ENCODE peak calls at places on chromosomes 6 and 20, in eight cellular contexts. H is astrocyte of the cerebellum; Y is RWPE1; E is cardiac muscle cell; Q is Peyer's patch; C is left ventricle myocardium inferior; Z is CD8-positive, alpha-beta T cell; L is foreskin fibroblast. B is an unnamed sample.

GRCh38 chr6:116611020-116611419 is 5.3 kb upstream of the RSPH4A start:
- DNase-seq in Q (no peak), C (no peak), Y (no peak), H (no peak), E (no peak), L (no peak), Z (no peak), B (no peak)

GRCh38 chr6:159762681-159763293 is 942 bp downstream of the ACAT2 start:
- DNase-seq in L (no peak), C (peak), Y (peak), Z (peak), E (no peak), Q (peak), H (no peak), B (no peak)

GRCh38 chr20:19992996-19993908 is 23.9 kb upstream of the NAA20 start:
- DNase-seq in L (peak), E (peak), H (peak), C (no peak), Z (no peak), Q (no peak), Y (peak), B (no peak)

GRCh38 chr6:82567621-82568020 is 204.0 kb downstream of the TPBG start:
- DNase-seq in Z (no peak), Y (no peak), L (no peak), C (no peak), E (no peak), Q (no peak), H (no peak), B (no peak)

GRCh38 chr6:39553029-39553428 is 172.2 kb downstream of the KIF6 start:
- DNase-seq in E (no peak), H (no peak), Y (no peak), Z (no peak), C (no peak), L (no peak), Q (no peak), B (no peak)

GRCh38 chr6:136471372-136471771 is 78.8 kb downstream of the MAP7 start:
- DNase-seq in H (no peak), Q (no peak), Y (no peak), Z (no peak), C (no peak), L (no peak), E (peak), B (no peak)

GRCh38 chr20:54042021-54042420 is 28.4 kb downstream of the BCAS1 start:
- DNase-seq in C (no peak), E (no peak), H (no peak), Z (no peak), Q (no peak), Y (no peak), L (no peak), B (no peak)

GRCh38 chr6:142853244-142854180 is 91.5 kb downstream of the HIVEP2 start:
- DNase-seq in Y (no peak), C (no peak), L (no peak), Q (no peak), E (no peak), Z (no peak), H (no peak), B (no peak)

GRCh38 chr6:7532232-7532631 is 9.2 kb upstream of the DSP start:
- DNase-seq in Q (no peak), Y (peak), Z (no peak), C (no peak), L (no peak), H (no peak), E (no peak), B (no peak)

GRCh38 chr20:63487781-63488241 is 11.1 kb downstream of the EEF1A2 start:
- DNase-seq in E (no peak), L (no peak), Q (no peak), H (no peak), Z (no peak), Y (no peak), C (no peak), B (no peak)

GRCh38 chr6:134223761-134224445 is 94.0 kb downstream of the SGK1 start:
- DNase-seq in Q (no peak), C (no peak), E (peak), L (peak), Y (no peak), Z (no peak), H (no peak), B (no peak)

GRCh38 chr6:7216941-7217621 is 95.9 kb downstream of the SSR1 start:
- DNase-seq in Z (no peak), Q (no peak), H (no peak), Y (peak), C (peak), E (no peak), L (no peak), B (no peak)

GRCh38 chr20:37542281-37542680 is 14.6 kb upstream of the BLCAP start:
- DNase-seq in E (no peak), Z (no peak), L (peak), H (no peak), C (no peak), Y (no peak), Q (no peak), B (no peak)

GRCh38 chr6:6471276-6471675 is 117.2 kb upstream of the LY86 start:
- DNase-seq in C (no peak), L (no peak), Y (no peak), Z (no peak), Q (no peak), H (no peak), E (no peak), B (no peak)

GRCh38 chr6:27297857-27298730 is 14.0 kb downstream of the POM121L2 start:
- DNase-seq in Q (no peak), E (peak), L (no peak), H (no peak), Z (no peak), Y (no peak), C (no peak), B (no peak)

GRCh38 chr6:80832337-80832736 is 725.9 kb downstream of the BCKDHB start:
- DNase-seq in L (no peak), Z (no peak), Q (no peak), C (no peak), E (no peak), H (no peak), Y (no peak), B (no peak)

GRCh38 chr20:51811040-51811351 is 8.7 kb upstream of the SALL4 start:
- DNase-seq in H (no peak), E (peak), Z (no peak), Q (no peak), L (peak), Y (peak), C (no peak), B (no peak)

GRCh38 chr6:121520337-121521163 is 85.1 kb downstream of the GJA1 start:
- DNase-seq in Q (no peak), E (peak), H (peak), Y (no peak), C (no peak), L (peak), Z (no peak), B (no peak)

GRCh38 chr20:60050193-60050960 is 92.2 kb downstream of the CDH26 start:
- DNase-seq in Z (no peak), L (no peak), Y (peak), H (no peak), C (no peak), E (no peak), Q (no peak), B (no peak)

GRCh38 chr6:6841571-6841970 is 253.1 kb downstream of the LY86 start:
- DNase-seq in L (no peak), E (no peak), Z (no peak), H (no peak), C (no peak), Y (no peak), Q (no peak), B (no peak)

GRCh38 chr20:14925286-14925685 is 587.9 kb upstream of the FLRT3 start:
- DNase-seq in Y (peak), E (no peak), C (no peak), Z (no peak), Q (no peak), H (peak), L (peak), B (no peak)

GRCh38 chr6:13831623-13832022 is 17.3 kb upstream of the MCUR1 start:
- DNase-seq in Y (no peak), Q (no peak), E (no peak), Z (no peak), L (no peak), C (no peak), H (no peak), B (no peak)

GRCh38 chr6:45445749-45446454 is 68.2 kb upstream of the SUPT3H start:
- DNase-seq in C (peak), H (peak), L (peak), Z (peak), E (peak), Y (peak), Q (peak), B (no peak)

GRCh38 chr6:144673807-144674206 is 388.7 kb downstream of the UTRN start:
- DNase-seq in Y (no peak), Z (no peak), H (no peak), Q (no peak), E (no peak), L (no peak), C (no peak), B (no peak)

GRCh38 chr20:22449115-22449973 is 135.0 kb downstream of the FOXA2 start:
- DNase-seq in Z (no peak), H (no peak), L (no peak), E (no peak), C (no peak), Q (no peak), Y (no peak), B (no peak)

GRCh38 chr6:38489951-38490350 is 149.8 kb downstream of the BTBD9 start:
- DNase-seq in Y (no peak), C (no peak), L (peak), E (peak), Q (no peak), Z (no peak), H (peak), B (no peak)

GRCh38 chr6:23522751-23523527 is 603.1 kb upstream of the NRSN1 start:
- DNase-seq in Z (no peak), E (no peak), Q (no peak), C (no peak), Y (no peak), H (no peak), L (no peak), B (no peak)

GRCh38 chr6:150235218-150235617 is 92.4 kb downstream of the PPP1R14C start:
- DNase-seq in H (no peak), Z (no peak), C (no peak), E (no peak), Y (no peak), Q (no peak), L (no peak), B (no peak)

GRCh38 chr20:54608978-54609377 is 133.6 kb downstream of the DOK5 start:
- DNase-seq in C (no peak), L (no peak), H (no peak), Y (no peak), E (no peak), Z (no peak), Q (no peak), B (no peak)

GRCh38 chr6:100484474-100484873 is 19.8 kb upstream of the SIM1 start:
- DNase-seq in C (no peak), L (no peak), E (no peak), H (no peak), Y (no peak), Z (no peak), Q (no peak), B (no peak)

GRCh38 chr20:50376888-50377459 is 133.2 kb upstream of the PTPN1 start:
- DNase-seq in L (no peak), E (no peak), Q (no peak), H (no peak), Y (peak), Z (no peak), C (no peak), B (no peak)

GRCh38 chr20:38825901-38826625 is 20.6 kb downstream of the PPP1R16B start:
- DNase-seq in C (no peak), E (peak), Y (peak), Z (no peak), Q (no peak), H (peak), L (peak), B (no peak)

GRCh38 chr6:109465772-109466171 is 10.2 kb upstream of the MICAL1 start:
- DNase-seq in Q (no peak), L (no peak), E (no peak), C (no peak), Z (no peak), H (no peak), Y (no peak), B (no peak)

GRCh38 chr6:77466055-77467028 is 3.1 kb upstream of the HTR1B start:
- DNase-seq in C (peak), H (peak), E (peak), L (peak), Z (no peak), Y (peak), Q (no peak), B (no peak)

GRCh38 chr6:71262914-71263313 is 25.7 kb upstream of the OGFRL1 start:
- DNase-seq in L (no peak), Q (no peak), Y (no peak), E (no peak), Z (no peak), C (no peak), H (no peak), B (no peak)

GRCh38 chr6:128711149-128711548 is 171.8 kb upstream of the LAMA2 start:
- DNase-seq in Z (no peak), H (no peak), E (no peak), C (no peak), Q (no peak), L (no peak), Y (no peak), B (no peak)

GRCh38 chr6:113672691-113673149 is 184.4 kb upstream of the MARCKS start:
- DNase-seq in E (peak), Y (no peak), L (peak), H (no peak), C (peak), Z (no peak), Q (no peak), B (no peak)

GRCh38 chr6:11432713-11433450 is 104.7 kb upstream of the TMEM170B start:
- DNase-seq in Y (peak), L (peak), Z (no peak), C (no peak), H (peak), E (no peak), Q (no peak), B (no peak)

GRCh38 chr6:259901-260508 is 32.3 kb upstream of the DUSP22 start:
- DNase-seq in L (no peak), Y (no peak), H (no peak), C (no peak), E (no peak), Q (no peak), Z (no peak), B (no peak)

GRCh38 chr6:90212274-90212673 is 84.4 kb downstream of the BACH2 start:
- DNase-seq in H (no peak), C (no peak), E (no peak), Q (no peak), L (no peak), Z (peak), Y (no peak), B (no peak)
- TF ChIP-seq CTCF in H (no peak), C (no peak), E (no peak), Q (no peak), L (no peak), Z (no peak), Y (no peak), B (no peak)

DNA sequence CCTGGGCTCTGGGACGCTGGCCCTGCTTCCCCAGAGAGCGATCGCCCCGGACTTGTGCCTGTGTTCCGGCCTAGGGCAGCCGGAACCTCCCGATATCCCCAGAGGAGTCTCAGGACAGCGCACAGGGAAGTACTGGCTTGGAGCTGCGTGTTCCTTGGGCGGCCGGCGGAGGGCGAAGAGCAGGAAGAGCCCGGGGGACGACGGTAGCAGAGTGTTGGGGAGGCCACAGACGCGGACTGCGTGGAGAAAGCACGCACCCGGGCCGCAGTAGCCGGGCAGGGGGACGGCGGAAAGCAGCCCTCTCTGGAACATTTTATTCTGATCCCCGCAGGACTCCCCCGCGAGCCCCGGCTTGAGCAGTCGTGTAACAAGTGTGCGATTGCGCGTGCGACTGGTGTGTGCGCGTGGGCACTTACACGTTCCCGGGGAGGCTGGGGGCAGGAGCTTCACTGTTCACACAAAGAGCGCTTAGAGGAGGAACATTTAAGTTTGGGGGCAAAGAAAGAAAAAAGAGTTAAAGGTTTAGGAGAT is 36.1 kb downstream of the NCR2 start:
- DNase-seq in H (peak), C (peak), Y (no peak), Z (no peak), E (peak), L (peak), Q (no peak), B (peak)
- TF ChIP-seq CTCF in H (peak), C (peak), Y (no peak), Z (no peak), E (peak), L (peak), Q (peak), B (no peak)

GRCh38 chr20:35991142-35991771 is 22.9 kb downstream of the CNBD2 start:
- DNase-seq in H (peak), E (peak), Q (no peak), Y (peak), C (no peak), Z (peak), L (peak), B (no peak)
- TF ChIP-seq CTCF in H (peak), E (peak), Q (peak), Y (peak), C (peak), Z (peak), L (peak), B (no peak)

GRCh38 chr6:168447741-168448140 is 6.8 kb downstream of the SMOC2 start:
- DNase-seq in Q (no peak), H (no peak), Y (no peak), Z (no peak), C (no peak), L (no peak), E (no peak), B (no peak)

GRCh38 chr6:168452685-168453377 is 11.8 kb downstream of the SMOC2 start:
- DNase-seq in Q (no peak), H (no peak), Y (no peak), E (peak), Z (no peak), L (no peak), C (peak), B (no peak)

GRCh38 chr6:168450921-168451320 is 9.9 kb downstream of the SMOC2 start:
- DNase-seq in C (no peak), Z (no peak), Q (no peak), H (no peak), L (no peak), E (no peak), Y (no peak), B (no peak)

GRCh38 chr6:168448243-168448855 is 7.4 kb downstream of the SMOC2 start:
- DNase-seq in Q (no peak), E (no peak), L (no peak), C (no peak), Y (no peak), Z (no peak), H (no peak), B (no peak)

GRCh38 chr6:168451805-168452204 is 10.8 kb downstream of the SMOC2 start:
- DNase-seq in Y (peak), H (no peak), Z (no peak), Q (no peak), L (no peak), E (no peak), C (no peak), B (no peak)
- TF ChIP-seq CTCF in Y (peak), H (peak), Z (no peak), Q (no peak), L (no peak), E (peak), C (peak), B (no peak)

DNA sequence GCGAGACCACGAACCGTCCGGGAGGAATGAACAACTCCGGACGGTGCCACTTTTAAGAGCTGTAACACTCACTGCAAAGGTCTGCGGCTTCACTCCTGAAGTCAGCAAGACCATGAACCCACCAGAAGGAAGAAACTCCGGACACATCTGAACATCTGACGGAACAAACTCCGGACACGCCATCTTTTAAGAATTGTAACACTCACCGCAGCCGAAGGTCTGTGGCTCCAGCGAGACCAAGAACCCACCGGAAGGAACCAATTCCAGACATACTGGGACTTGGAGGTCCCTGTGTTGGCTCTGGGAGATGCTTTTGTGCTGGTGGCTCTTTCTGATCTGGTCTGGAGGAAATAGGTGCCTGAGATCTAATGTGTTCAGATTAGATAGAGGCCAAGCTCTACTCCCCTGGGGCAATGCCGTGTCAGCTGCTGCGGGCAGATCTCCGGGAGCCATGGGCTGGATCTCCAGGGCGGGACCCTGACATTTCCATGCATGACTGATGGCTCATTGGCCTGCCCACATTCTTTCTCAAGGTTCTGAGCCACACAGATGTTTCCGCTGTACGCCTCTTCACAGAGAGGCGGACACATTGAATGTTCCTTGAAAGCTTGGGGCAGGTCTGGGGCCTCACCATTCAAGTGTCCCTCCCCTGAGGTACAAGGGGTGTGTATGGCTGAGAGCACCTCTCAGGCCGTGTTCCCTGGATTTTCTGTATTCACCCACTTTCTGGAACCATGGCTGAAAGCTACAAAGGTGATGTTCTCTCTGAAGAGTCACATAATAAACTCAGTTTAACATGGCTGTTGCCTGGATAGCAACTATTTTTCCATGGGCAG is 29.3 kb downstream of the GMPR start:
- DNase-seq in L (no peak), Z (no peak), C (no peak), Y (no peak), Q (no peak), H (no peak), E (no peak), B (no peak)
- TF ChIP-seq CTCF in L (no peak), Z (no peak), C (no peak), Y (no peak), Q (no peak), H (no peak), E (no peak), B (no peak)

DNA sequence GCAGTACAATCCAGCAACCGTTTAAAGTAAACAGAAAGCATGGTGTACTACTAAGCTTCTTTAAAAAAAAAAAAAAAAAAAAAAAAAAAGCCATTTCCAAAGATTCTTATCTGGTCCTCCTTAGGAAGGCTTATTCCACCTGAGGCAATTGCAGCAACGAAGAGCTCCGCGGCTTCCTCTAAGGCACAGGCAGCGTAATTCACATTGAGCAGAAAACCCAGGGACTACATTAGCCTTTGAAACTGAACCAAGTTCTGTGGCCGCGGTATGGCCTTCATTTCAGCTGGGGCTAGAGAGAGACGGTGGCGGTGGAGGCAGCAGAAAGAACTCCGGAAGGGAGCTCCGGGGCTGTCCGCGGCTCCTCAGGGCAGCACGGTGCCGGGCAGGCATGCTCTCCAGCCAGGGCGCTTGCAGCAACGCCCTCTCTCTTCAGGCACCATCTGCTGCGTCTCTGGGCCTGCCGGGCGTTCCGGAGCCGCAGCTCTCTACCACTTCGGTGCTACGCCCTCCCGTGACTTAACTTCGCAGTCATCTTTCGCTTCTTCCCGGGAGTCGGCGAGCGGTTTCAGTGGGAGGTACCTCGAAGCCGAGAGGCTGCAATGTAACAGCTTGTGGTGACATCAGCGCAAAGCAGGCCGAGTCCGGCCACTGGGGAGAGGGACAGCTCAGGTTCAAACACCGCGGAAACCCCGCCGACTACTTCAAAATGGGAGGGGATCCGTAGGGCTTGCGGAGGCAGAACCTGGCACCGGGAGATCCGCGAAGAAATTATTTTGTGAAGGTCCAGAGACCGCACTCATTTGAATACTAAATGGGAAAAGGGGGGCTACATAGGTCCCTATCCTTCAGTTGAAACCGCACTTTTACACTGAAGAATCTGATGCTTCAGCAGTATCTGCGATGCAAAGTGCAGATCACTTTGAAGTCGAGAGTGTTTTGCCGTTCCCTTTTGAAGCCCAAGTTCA is 100.0 kb downstream of the DST start:
- DNase-seq in Z (peak), L (peak), Y (peak), C (peak), H (peak), Q (peak), E (peak), B (peak)
- TF ChIP-seq CTCF in Z (no peak), L (peak), Y (peak), C (peak), H (peak), Q (peak), E (peak), B (no peak)